ENCODE peak calls at places on chromosomes 6 and 20, in seven cellular contexts. O is HCT116, K is prostate gland, J is breast epithelium, H is transverse colon, Z is vagina, S is stomach. R is an unnamed sample.

GRCh38 chr20:272718-273117 is 15.2 kb downstream of the DEFB132 start:
- DNase-seq in K (no peak), O (no peak), Z (no peak), J (no peak), S (no peak), H (no peak), R (no peak)

GRCh38 chr6:134882426-134883038 is 67.4 kb downstream of the ALDH8A1 start:
- DNase-seq in J (peak), K (peak), Z (no peak), S (peak), H (peak), O (peak), R (no peak)

GRCh38 chr6:5213851-5214507 is 46.8 kb downstream of the LYRM4 start:
- DNase-seq in J (no peak), H (no peak), O (no peak), K (no peak), S (no peak), Z (no peak), R (no peak)

GRCh38 chr20:36105731-36106226 is 48.8 kb upstream of the EPB41L1 start:
- DNase-seq in S (peak), O (no peak), Z (no peak), H (peak), K (no peak), J (no peak), R (no peak)

GRCh38 chr20:11790047-11790446 is 127.6 kb upstream of the BTBD3 start:
- DNase-seq in H (no peak), K (no peak), J (no peak), O (no peak), Z (no peak), S (no peak), R (no peak)

GRCh38 chr20:62198496-62198895 is 15.7 kb downstream of the MTG2 start:
- DNase-seq in S (no peak), Z (no peak), O (no peak), K (no peak), H (no peak), J (no peak), R (no peak)

GRCh38 chr6:170108456-170108855 is 182.4 kb downstream of the DLL1 start:
- DNase-seq in H (no peak), K (no peak), O (no peak), J (no peak), Z (no peak), S (peak), R (no peak)

GRCh38 chr6:117352466-117353081 is 73.2 kb downstream of the ROS1 start:
- DNase-seq in J (no peak), Z (no peak), O (peak), K (no peak), S (no peak), H (no peak), R (no peak)

GRCh38 chr6:46025573-46025972 is 9.9 kb upstream of the CLIC5 start:
- DNase-seq in S (no peak), J (no peak), Z (no peak), O (no peak), K (no peak), H (no peak), R (no peak)

GRCh38 chr20:6057704-6058103 is 3.8 kb upstream of the LRRN4 start:
- DNase-seq in J (no peak), O (no peak), K (no peak), Z (no peak), H (no peak), S (no peak), R (no peak)

GRCh38 chr20:53157443-53158408 is 185.6 kb downstream of the TSHZ2 start:
- DNase-seq in Z (no peak), J (no peak), H (peak), O (peak), S (peak), K (no peak), R (no peak)

GRCh38 chr6:118562959-118563358 is 14.9 kb downstream of the PLN start:
- DNase-seq in O (no peak), S (no peak), Z (no peak), H (no peak), J (no peak), K (no peak), R (no peak)

GRCh38 chr20:38550274-38550673 is 30.7 kb upstream of the ADIG start:
- DNase-seq in O (no peak), K (no peak), Z (no peak), J (no peak), S (no peak), H (no peak), R (no peak)

GRCh38 chr6:78908621-78909020 is 41.3 kb downstream of the IRAK1BP1 start:
- DNase-seq in Z (no peak), J (no peak), S (no peak), H (no peak), O (no peak), K (no peak), R (no peak)

GRCh38 chr6:110527516-110527915 is 51.1 kb upstream of the SLC22A16 start:
- DNase-seq in Z (no peak), J (no peak), O (no peak), K (no peak), H (no peak), S (no peak), R (no peak)

GRCh38 chr6:133396225-133396624 is 155.1 kb downstream of the EYA4 start:
- DNase-seq in S (no peak), J (no peak), O (no peak), H (no peak), Z (no peak), K (no peak), R (no peak)

GRCh38 chr6:142545147-142545546 is 243.3 kb downstream of the ADGRG6 start:
- DNase-seq in Z (no peak), J (no peak), S (no peak), H (no peak), O (no peak), K (no peak), R (no peak)

GRCh38 chr6:144710207-144710606 is 425.1 kb downstream of the UTRN start:
- DNase-seq in J (peak), H (no peak), O (no peak), S (no peak), K (no peak), Z (no peak), R (no peak)

GRCh38 chr6:71254323-71254722 is 34.3 kb upstream of the OGFRL1 start:
- DNase-seq in O (no peak), K (no peak), H (no peak), Z (no peak), J (no peak), S (no peak), R (no peak)

GRCh38 chr20:37329481-37330165 is 16.3 kb upstream of the SRC start:
- DNase-seq in Z (no peak), J (no peak), K (no peak), O (no peak), S (no peak), H (no peak), R (no peak)

GRCh38 chr6:25050356-25050755 is 114.6 kb upstream of the RIPOR2 start:
- DNase-seq in H (peak), S (no peak), Z (no peak), K (no peak), J (no peak), O (no peak), R (no peak)

GRCh38 chr6:126542052-126542451 is 202.1 kb downstream of the CENPW start:
- DNase-seq in O (no peak), S (no peak), H (no peak), Z (no peak), K (no peak), J (no peak), R (no peak)

GRCh38 chr6:108622601-108623335 is 62.1 kb downstream of the FOXO3 start:
- DNase-seq in J (no peak), K (no peak), Z (no peak), H (peak), S (no peak), O (no peak), R (no peak)

GRCh38 chr6:162715601-162716000 is 12.0 kb downstream of the PRKN start:
- DNase-seq in S (no peak), Z (no peak), O (no peak), J (no peak), H (no peak), K (no peak), R (no peak)

GRCh38 chr6:164039954-164040375 is 625.4 kb downstream of the QKI start:
- DNase-seq in S (peak), O (no peak), J (no peak), H (peak), Z (no peak), K (peak), R (no peak)

GRCh38 chr20:7147220-7147601 is 379.7 kb downstream of the BMP2 start:
- DNase-seq in K (no peak), Z (no peak), S (no peak), H (no peak), J (no peak), O (no peak), R (no peak)

GRCh38 chr6:156906451-156906850 is 129.3 kb downstream of the ARID1B start:
- DNase-seq in K (no peak), Z (no peak), O (no peak), S (no peak), H (no peak), J (no peak), R (no peak)

GRCh38 chr6:81158956-81159355 is 593.5 kb downstream of the TENT5A start:
- DNase-seq in K (no peak), S (no peak), J (no peak), H (no peak), Z (no peak), O (no peak), R (no peak)

GRCh38 chr6:5315883-5316282 is 54.6 kb downstream of the FARS2 start:
- DNase-seq in O (no peak), Z (no peak), J (no peak), K (no peak), H (no peak), S (no peak), R (no peak)

GRCh38 chr20:33399924-33400323 is 1.4 kb downstream of the CDK5RAP1 start:
- DNase-seq in Z (no peak), H (no peak), K (no peak), O (no peak), S (no peak), J (no peak), R (no peak)

GRCh38 chr20:54284928-54285704 is 77.2 kb downstream of the PFDN4 start:
- DNase-seq in H (no peak), J (no peak), O (peak), Z (no peak), S (no peak), K (no peak), R (no peak)

GRCh38 chr6:133467231-133467981 is 226.2 kb downstream of the EYA4 start:
- DNase-seq in O (no peak), K (no peak), J (no peak), H (no peak), Z (no peak), S (no peak), R (no peak)

GRCh38 chr20:23634985-23635767 is 2.6 kb downstream of the CST3 start:
- DNase-seq in Z (no peak), K (no peak), J (peak), O (no peak), S (no peak), H (no peak), R (no peak)

GRCh38 chr6:37696841-37697735 is 595 bp downstream of the MDGA1 start:
- DNase-seq in J (no peak), Z (no peak), K (no peak), O (no peak), H (no peak), S (peak), R (peak)

GRCh38 chr6:98498891-98499290 is 335.5 kb upstream of the POU3F2 start:
- DNase-seq in Z (no peak), K (no peak), J (no peak), H (no peak), O (no peak), S (no peak), R (no peak)

GRCh38 chr6:113909224-113909856 is 52.2 kb downstream of the MARCKS start:
- DNase-seq in Z (no peak), S (no peak), H (no peak), K (peak), O (peak), J (no peak), R (peak)

GRCh38 chr6:80939936-80940335 is 812.5 kb downstream of the TENT5A start:
- DNase-seq in H (no peak), Z (no peak), S (no peak), O (no peak), K (no peak), J (no peak), R (no peak)

DNA sequence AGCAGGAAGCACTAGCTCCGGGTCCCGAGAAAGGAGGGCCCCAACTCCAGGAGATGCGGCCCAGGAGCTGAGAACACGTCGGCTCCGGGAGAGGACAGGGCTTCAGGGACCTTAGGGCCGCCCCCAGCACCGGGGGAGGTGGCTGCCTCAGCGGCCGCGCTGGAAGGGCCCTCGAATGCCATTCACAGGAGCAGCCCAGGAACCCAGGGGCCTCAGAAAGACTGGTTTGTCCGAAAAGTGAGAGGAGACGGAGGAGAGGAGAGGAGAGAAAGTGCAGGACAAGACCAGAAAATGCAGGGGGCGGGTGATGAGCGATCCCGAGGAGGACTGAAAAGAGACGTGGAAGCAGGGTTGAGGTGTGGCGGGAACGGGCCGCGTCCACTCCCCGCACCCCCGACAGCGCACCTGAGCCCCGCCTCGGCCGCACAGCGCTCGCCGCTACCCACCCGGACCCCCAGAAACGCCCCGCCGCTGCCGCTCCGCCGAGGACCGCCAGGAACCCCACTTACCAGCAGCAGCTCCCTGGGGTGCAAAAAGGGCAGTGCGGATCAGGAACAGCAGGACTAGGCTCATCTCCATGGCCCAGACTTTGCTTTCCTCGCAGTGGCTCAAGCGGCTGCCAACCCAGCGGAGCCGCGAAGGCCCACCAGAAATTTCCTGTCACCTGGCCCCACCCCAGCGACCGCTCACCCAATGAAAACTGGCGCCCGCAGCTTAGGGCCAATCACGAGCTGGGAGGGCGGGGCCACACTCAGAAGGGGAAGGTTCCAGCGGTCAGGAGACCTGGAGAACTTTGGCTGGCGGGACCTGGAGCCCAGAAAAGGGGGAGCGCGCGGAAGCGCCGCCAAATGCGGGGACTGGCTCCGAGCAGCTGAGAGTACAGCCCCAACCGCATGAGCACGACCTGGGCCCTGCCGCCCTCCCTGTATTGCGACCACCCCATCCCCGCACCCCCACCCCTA is 25.4 kb downstream of the HLA-F start:
- DNase-seq in O (peak), J (peak), Z (no peak), S (peak), K (peak), H (peak), R (peak)
- TF ChIP-seq POLR2A in O (no peak), J (peak), Z (no peak), S (no peak), K (peak), H (peak), R (no peak)

DNA sequence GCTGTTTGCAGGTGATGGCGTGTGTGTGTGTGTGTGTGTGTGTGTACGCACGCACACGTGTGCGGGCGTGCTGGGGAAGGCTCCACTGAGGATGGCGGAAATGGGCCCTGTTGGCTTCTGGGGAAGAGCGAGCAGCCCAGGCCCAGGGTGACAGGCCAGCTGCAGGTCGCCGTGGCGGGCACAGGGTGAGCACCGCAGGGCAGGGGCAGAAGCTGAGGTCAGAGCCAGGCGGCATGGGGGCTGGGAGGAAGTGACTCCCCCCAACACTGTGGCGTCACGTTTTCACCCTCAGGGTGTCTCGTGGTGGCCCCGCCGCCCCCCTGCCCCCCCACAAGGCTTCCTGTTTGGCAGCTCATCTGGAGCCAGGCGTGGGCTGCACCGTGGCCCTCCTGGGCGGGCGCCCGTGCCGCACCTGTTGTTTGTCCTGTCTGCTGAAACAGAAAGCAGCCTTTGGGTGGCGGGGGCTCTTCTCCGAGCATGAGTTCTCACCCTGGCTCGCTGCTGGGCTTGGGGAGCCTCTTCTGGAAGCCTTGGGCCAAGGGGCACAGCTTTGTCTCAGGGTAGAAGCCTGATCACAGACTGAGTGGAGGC is 7.1 kb downstream of the RBM38 start:
- DNase-seq in Z (no peak), O (no peak), S (peak), H (peak), J (peak), K (peak), R (peak)
- TF ChIP-seq POLR2AphosphoS5 in Z (peak), O (no peak), S (peak), H (peak), J (no peak), K (peak), R (peak)

GRCh38 chr20:59001449-59002171 is 5.4 kb downstream of the CTSZ start:
- DNase-seq in K (no peak), H (no peak), S (no peak), J (no peak), O (no peak), Z (no peak), R (no peak)
- TF ChIP-seq POLR2A in K (no peak), H (no peak), S (no peak), J (no peak), O (no peak), Z (no peak), R (peak)

GRCh38 chr20:2762578-2763131 is 37.8 kb downstream of the CPXM1 start:
- DNase-seq in S (no peak), H (no peak), O (no peak), J (no peak), Z (peak), K (no peak), R (no peak)

GRCh38 chr20:2763186-2763585 is 37.2 kb downstream of the CPXM1 start:
- DNase-seq in J (no peak), Z (no peak), S (peak), O (no peak), K (no peak), H (no peak), R (no peak)

GRCh38 chr20:2771631-2772080 is 28.8 kb downstream of the CPXM1 start:
- DNase-seq in S (no peak), H (no peak), Z (no peak), O (no peak), K (no peak), J (no peak), R (no peak)

GRCh38 chr20:2768632-2769015 is 31.8 kb downstream of the CPXM1 start:
- DNase-seq in J (no peak), Z (no peak), S (no peak), K (no peak), H (no peak), O (no peak), R (no peak)

GRCh38 chr20:2767768-2768631 is 32.4 kb downstream of the CPXM1 start:
- DNase-seq in S (peak), K (peak), H (no peak), O (no peak), Z (no peak), J (peak), R (no peak)
- TF ChIP-seq POLR2AphosphoS5 in S (no peak), K (peak), H (no peak), O (no peak), Z (peak), J (peak), R (no peak)

GRCh38 chr6:56839533-56840183 is 115.2 kb upstream of the BEND6 start:
- DNase-seq in H (no peak), K (no peak), O (no peak), Z (no peak), J (no peak), S (no peak), R (no peak)

GRCh38 chr6:56838965-56839364 is 115.9 kb upstream of the BEND6 start:
- DNase-seq in Z (no peak), K (no peak), S (no peak), H (no peak), O (no peak), J (no peak), R (no peak)

GRCh38 chr6:56841372-56841749 is 113.5 kb upstream of the BEND6 start:
- DNase-seq in S (no peak), O (no peak), J (no peak), K (no peak), H (no peak), Z (no peak), R (no peak)

GRCh38 chr6:56841751-56842150 is 113.2 kb upstream of the BEND6 start:
- DNase-seq in H (no peak), J (no peak), Z (no peak), O (no peak), K (no peak), S (no peak), R (no peak)

DNA sequence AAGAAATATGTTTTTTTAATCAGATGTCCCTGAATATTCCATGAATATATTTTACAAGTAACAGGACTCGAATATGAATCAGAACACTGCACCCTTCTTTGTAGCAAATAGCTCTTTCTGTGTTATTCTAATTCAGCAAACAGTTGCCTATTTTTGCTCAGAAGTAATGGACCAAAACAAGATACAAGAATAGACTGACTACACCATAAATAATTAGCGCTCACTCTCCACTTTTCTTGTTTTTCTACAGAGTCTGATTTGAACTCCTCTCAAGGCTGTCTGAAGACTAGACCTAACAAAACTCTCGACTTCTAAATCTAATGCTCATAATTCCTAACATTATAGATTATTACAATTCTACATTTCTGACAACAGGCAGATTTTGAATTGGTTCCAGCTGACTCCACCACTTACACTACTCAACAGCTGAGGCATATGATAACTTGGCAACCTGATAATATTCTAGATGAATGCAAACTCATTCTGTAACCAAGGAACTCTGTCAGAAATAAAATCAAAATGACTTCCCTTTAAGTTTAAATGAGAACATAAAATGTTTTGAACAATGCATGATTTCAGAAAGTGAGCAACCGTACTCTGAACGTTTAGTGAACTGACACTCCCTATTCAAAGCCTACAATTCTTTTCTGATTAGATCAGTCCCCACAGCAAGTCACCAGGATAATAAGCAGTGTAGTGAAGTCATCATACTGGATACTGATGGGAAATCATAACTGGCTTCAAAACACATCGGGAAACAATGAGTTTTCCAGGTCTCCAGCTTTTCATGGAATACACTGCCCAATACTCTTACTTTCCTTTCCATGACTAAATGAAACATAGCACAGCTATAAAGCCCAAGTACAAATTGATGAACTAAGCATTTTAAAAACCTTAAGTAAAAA is 114.2 kb upstream of the BEND6 start:
- DNase-seq in J (no peak), Z (no peak), K (no peak), S (no peak), H (no peak), O (no peak), R (no peak)
- TF ChIP-seq POLR2A in J (no peak), Z (no peak), K (no peak), S (no peak), H (no peak), O (no peak), R (no peak)

R was measured in GM12891.